ENCODE peak calls at places on chromosome 21, in ten cellular contexts. Z is H1, U is sigmoid colon, M is A549, N is upper lobe of left lung, F is HepG2, T is K562, B is transverse colon, H is ovary, C is tibial nerve. Q is an unnamed sample. For H3K4me1, the result is how much of the 10 kb centered on the place peaks cover.

GRCh38 chr21:39083377-39084008 is 99.8 kb downstream of the PSMG1 start:
- DNase-seq in B (peak), Z (no peak), F (no peak), H (peak), N (no peak), U (no peak), T (no peak), M (no peak), C (no peak), Q (peak)

GRCh38 chr21:31351438-31351837 is 7.4 kb upstream of the TIAM1 start:
- DNase-seq in H (no peak), C (no peak), N (no peak), Z (peak), B (no peak), T (no peak), F (no peak), U (no peak), M (peak), Q (no peak)

GRCh38 chr21:39489380-39489924 is 37.7 kb downstream of the SH3BGR start:
- DNase-seq in H (no peak), Z (no peak), B (no peak), C (no peak), U (no peak), T (no peak), N (no peak), F (no peak), M (no peak), Q (no peak)

GRCh38 chr21:22235866-22236590 is 1237.8 kb downstream of the NCAM2 start:
- DNase-seq in F (no peak), H (no peak), B (no peak), M (no peak), U (no peak), N (no peak), T (no peak), C (no peak), Z (no peak), Q (no peak)

GRCh38 chr21:24290151-24290833 is 1317.0 kb downstream of the MRPL39 start:
- DNase-seq in N (no peak), U (no peak), B (no peak), T (no peak), C (no peak), M (no peak), Z (no peak), F (no peak), H (no peak), Q (no peak)

GRCh38 chr21:35294231-35294898 is 245.3 kb upstream of the RUNX1 start:
- DNase-seq in T (no peak), C (no peak), M (no peak), H (no peak), B (peak), N (no peak), Z (no peak), F (no peak), U (no peak), Q (peak)

GRCh38 chr21:33971492-33972013 is 55.9 kb upstream of the ATP5PO start:
- DNase-seq in C (no peak), N (no peak), T (no peak), F (peak), M (no peak), U (no peak), B (no peak), H (no peak), Z (no peak), Q (no peak)

GRCh38 chr21:35111531-35111930 is 62.4 kb upstream of the RUNX1 start:
- DNase-seq in F (no peak), C (no peak), N (no peak), M (no peak), T (no peak), Z (no peak), B (no peak), U (no peak), H (no peak), Q (no peak)

GRCh38 chr21:14684071-14684470 is 138.0 kb upstream of the SAMSN1 start:
- DNase-seq in B (no peak), U (no peak), Z (no peak), C (no peak), N (no peak), T (no peak), F (no peak), H (no peak), M (no peak), Q (no peak)

GRCh38 chr21:34022557-34023335 is 50.6 kb upstream of the MRPS6 start:
- DNase-seq in M (no peak), F (no peak), T (no peak), Z (no peak), N (no peak), U (peak), H (no peak), B (no peak), C (no peak), Q (no peak)

GRCh38 chr21:38714998-38715397 is 90.7 kb upstream of the ETS2 start:
- DNase-seq in Z (no peak), H (no peak), C (no peak), N (no peak), T (no peak), B (no peak), M (no peak), U (no peak), F (no peak), Q (no peak)

GRCh38 chr21:17371470-17371869 is 141.4 kb upstream of the CXADR start:
- DNase-seq in T (no peak), Z (no peak), H (no peak), C (no peak), B (no peak), U (no peak), M (no peak), N (no peak), F (no peak), Q (no peak)

GRCh38 chr21:32403201-32403701 is 9.3 kb upstream of the EVA1C start:
- DNase-seq in M (peak), T (peak), C (no peak), U (peak), B (peak), F (peak), N (no peak), Z (no peak), H (peak), Q (peak)

GRCh38 chr21:29164330-29164942 is 34.0 kb downstream of the MAP3K7CL start:
- DNase-seq in H (no peak), B (no peak), F (peak), U (no peak), T (peak), C (no peak), N (no peak), Z (no peak), M (peak), Q (no peak)

GRCh38 chr21:29174607-29175013 is 44.2 kb downstream of the MAP3K7CL start:
- DNase-seq in M (no peak), N (no peak), Z (no peak), U (no peak), F (no peak), B (no peak), C (no peak), H (no peak), T (no peak), Q (no peak)

GRCh38 chr21:20311388-20311787 is 686.8 kb upstream of the NCAM2 start:
- DNase-seq in Z (no peak), N (no peak), F (no peak), H (no peak), M (no peak), U (no peak), T (no peak), C (no peak), B (no peak), Q (no peak)

GRCh38 chr21:34072145-34073031 is 990 bp upstream of the MRPS6 start:
- DNase-seq in M (no peak), B (no peak), N (no peak), H (peak), U (peak), F (no peak), T (no peak), C (peak), Z (no peak), Q (peak)

GRCh38 chr21:21309510-21309909 is 311.3 kb downstream of the NCAM2 start:
- DNase-seq in M (no peak), B (no peak), Z (no peak), U (no peak), N (no peak), F (no peak), C (no peak), H (no peak), T (no peak), Q (no peak)

GRCh38 chr21:32532636-32533035 is 52.7 kb downstream of the TCP10L start:
- DNase-seq in M (no peak), H (no peak), B (no peak), U (no peak), T (no peak), Z (no peak), F (no peak), N (no peak), C (no peak), Q (no peak)

GRCh38 chr21:25176637-25177412 is 430.5 kb downstream of the MRPL39 start:
- DNase-seq in Z (no peak), B (no peak), N (no peak), M (no peak), H (no peak), C (no peak), T (no peak), U (no peak), F (no peak), Q (no peak)

GRCh38 chr21:21851657-21852056 is 853.4 kb downstream of the NCAM2 start:
- DNase-seq in M (no peak), Z (no peak), C (no peak), F (no peak), T (no peak), H (no peak), N (no peak), U (no peak), B (no peak), Q (no peak)

GRCh38 chr21:28882345-28882744 is 110.3 kb downstream of the LTN1 start:
- DNase-seq in H (no peak), C (no peak), Z (no peak), B (no peak), F (no peak), T (no peak), N (no peak), M (no peak), U (no peak), Q (no peak)

GRCh38 chr21:26185021-26185420 is 14.5 kb upstream of the APP start:
- DNase-seq in U (no peak), M (no peak), B (no peak), C (no peak), T (no peak), F (no peak), H (no peak), N (no peak), Z (no peak), Q (no peak)

GRCh38 chr21:32886339-32886738 is 114.8 kb upstream of the PAXBP1 start:
- DNase-seq in M (no peak), H (no peak), T (no peak), U (no peak), B (no peak), N (no peak), F (peak), C (no peak), Z (no peak), Q (no peak)

GRCh38 chr21:18153063-18153462 is 91.6 kb upstream of the CHODL start:
- DNase-seq in H (no peak), Z (no peak), F (no peak), M (no peak), C (no peak), U (no peak), N (no peak), T (no peak), B (no peak), Q (no peak)

GRCh38 chr21:28605138-28605537 is 387.5 kb downstream of the LTN1 start:
- DNase-seq in B (no peak), H (no peak), T (no peak), Z (no peak), F (no peak), M (no peak), N (no peak), C (no peak), U (no peak), Q (no peak)

GRCh38 chr21:34606621-34607020 is 8.3 kb downstream of the RCAN1 start:
- DNase-seq in Z (no peak), U (no peak), M (no peak), F (no peak), N (no peak), C (no peak), B (no peak), H (no peak), T (no peak), Q (no peak)

GRCh38 chr21:35940074-35940927 is 120.0 kb downstream of the SETD4 start:
- DNase-seq in H (peak), B (peak), M (peak), C (peak), N (no peak), U (peak), Z (no peak), T (peak), F (peak), Q (peak)

GRCh38 chr21:29144736-29145353 is 14.4 kb downstream of the MAP3K7CL start:
- DNase-seq in B (no peak), C (no peak), M (no peak), U (no peak), N (no peak), Z (no peak), F (no peak), H (no peak), T (no peak), Q (no peak)

GRCh38 chr21:28906841-28907240 is 85.8 kb downstream of the LTN1 start:
- DNase-seq in U (no peak), F (no peak), T (no peak), B (no peak), Z (no peak), M (no peak), C (no peak), N (no peak), H (no peak), Q (no peak)

GRCh38 chr21:39979321-39979720 is 112.1 kb downstream of the PCP4 start:
- DNase-seq in T (no peak), M (no peak), H (no peak), U (no peak), C (no peak), F (no peak), Z (no peak), N (no peak), B (no peak), Q (no peak)

GRCh38 chr21:38683222-38683621 is 122.5 kb upstream of the ETS2 start:
- DNase-seq in Z (no peak), N (no peak), T (no peak), B (no peak), M (no peak), F (no peak), U (no peak), C (no peak), H (no peak), Q (no peak)

GRCh38 chr21:17782051-17782450 is 37.1 kb downstream of the C21orf91 start:
- DNase-seq in M (no peak), F (no peak), B (no peak), Z (no peak), C (no peak), H (no peak), U (no peak), T (no peak), N (no peak), Q (no peak)

GRCh38 chr21:30818837-30819236 is 5.8 kb upstream of the KRTAP8-1 start:
- DNase-seq in C (no peak), U (no peak), N (no peak), B (no peak), M (no peak), Z (no peak), T (no peak), F (no peak), H (no peak), Q (no peak)

GRCh38 chr21:39094847-39095525 is 88.3 kb downstream of the PSMG1 start:
- DNase-seq in C (no peak), M (peak), H (no peak), N (no peak), B (no peak), Z (no peak), T (peak), F (peak), U (no peak), Q (no peak)

GRCh38 chr21:29228306-29228705 is 70.4 kb upstream of the BACH1 start:
- DNase-seq in N (no peak), Z (no peak), B (no peak), C (no peak), U (no peak), M (no peak), H (no peak), T (no peak), F (no peak), Q (no peak)

GRCh38 chr21:22711636-22712035 is 1713.4 kb downstream of the NCAM2 start:
- DNase-seq in H (no peak), C (no peak), Z (no peak), N (no peak), T (no peak), F (no peak), M (no peak), U (no peak), B (no peak), Q (no peak)

GRCh38 chr21:33884361-33885157 is 31.0 kb downstream of the ATP5PO start:
- DNase-seq in H (no peak), U (peak), B (no peak), T (no peak), Z (no peak), F (no peak), N (no peak), C (no peak), M (no peak), Q (no peak)

GRCh38 chr21:17799414-17800164 is 19.6 kb downstream of the C21orf91 start:
- DNase-seq in U (no peak), H (no peak), B (no peak), Z (no peak), T (no peak), C (no peak), N (no peak), F (no peak), M (no peak), Q (no peak)

GRCh38 chr21:20591294-20591693 is 406.9 kb upstream of the NCAM2 start:
- DNase-seq in U (no peak), H (no peak), B (no peak), C (no peak), N (no peak), M (no peak), T (no peak), Z (no peak), F (no peak), Q (no peak)

GRCh38 chr21:46188226-46189212 is 4.3 kb upstream of the SPATC1L start:
- DNase-seq in F (peak), H (peak), Z (no peak), M (peak), U (peak), C (no peak), T (peak), B (no peak), N (no peak), Q (no peak)
- H3K4me1 ChIP-seq in F (under half), H (under half), Z (under half), M (under half), U (under half), C (under half), T (half or more), B (under half), N (under half), Q (under half)

GRCh38 chr21:43194303-43195130 is 25.7 kb downstream of the CRYAA start:
- DNase-seq in Z (no peak), F (peak), C (peak), T (no peak), B (no peak), M (no peak), U (peak), N (peak), H (peak), Q (no peak)
- TF ChIP-seq EP300 in Z (no peak), F (peak), C (no peak), T (no peak), B (no peak), M (no peak), U (no peak), N (no peak), H (no peak), Q (no peak)

DNA sequence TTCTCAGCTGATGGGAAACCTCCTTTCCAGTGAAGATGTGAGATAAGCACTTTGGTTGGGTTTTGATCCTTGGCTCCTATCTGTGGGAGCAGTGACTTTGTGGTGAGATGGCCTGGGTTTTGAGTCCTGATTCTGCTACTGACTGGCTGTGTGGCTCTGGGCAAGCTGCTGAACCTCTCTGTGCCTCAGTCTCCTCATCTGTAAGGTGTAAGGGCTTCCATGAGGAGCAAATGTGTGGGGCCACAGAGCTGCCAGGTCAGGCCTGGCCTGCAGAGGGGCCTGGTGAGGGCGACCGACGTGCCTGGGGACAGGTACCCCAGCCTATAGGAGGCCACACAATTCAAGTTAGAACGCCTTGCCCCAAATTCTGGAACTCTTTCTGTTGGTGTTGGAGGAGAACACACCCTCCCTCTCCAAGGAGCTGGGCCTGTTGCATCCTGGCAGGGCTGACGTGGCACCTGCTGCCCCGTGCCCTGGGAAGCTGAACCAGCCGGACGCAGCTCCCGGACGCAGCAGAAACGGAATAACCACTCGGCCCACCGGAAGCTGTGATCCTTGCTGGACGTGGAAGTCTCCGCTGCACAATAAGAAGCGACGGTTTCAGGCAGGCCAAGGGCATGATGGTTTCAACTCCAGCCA is 62.7 kb downstream of the AGPAT3 start:
- DNase-seq in F (no peak), M (no peak), T (no peak), U (no peak), H (no peak), B (no peak), N (peak), C (no peak), Z (no peak), Q (no peak)
- H3K4me1 ChIP-seq in F (under half), M (under half), T (half or more), U (under half), H (under half), B (under half), N (under half), C (under half), Z (under half), Q (half or more)

DNA sequence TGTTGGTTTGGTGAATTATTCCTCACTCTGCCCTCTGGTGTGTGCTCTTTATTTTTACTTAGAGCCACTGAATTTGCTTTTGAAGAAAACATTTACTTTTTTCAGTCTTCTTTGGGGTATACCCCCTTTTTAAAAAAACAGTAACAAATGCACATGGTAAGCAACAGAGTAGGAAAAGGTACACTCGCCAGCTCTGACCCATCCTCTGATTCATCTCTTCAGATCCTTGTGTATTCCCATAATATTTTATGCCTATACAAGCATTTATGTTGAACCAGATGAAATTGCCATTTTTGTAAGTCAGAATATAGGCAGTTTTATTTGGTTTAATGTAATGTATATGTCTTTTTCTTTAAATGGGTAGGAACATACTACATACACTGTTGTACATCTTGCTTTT is 28.3 kb downstream of the TTC3 start:
- DNase-seq in Z (no peak), H (no peak), B (no peak), C (no peak), M (no peak), N (no peak), F (no peak), T (no peak), U (no peak), Q (no peak)
- TF ChIP-seq EP300 in Z (no peak), H (no peak), B (no peak), C (no peak), M (no peak), N (no peak), F (no peak), T (no peak), U (no peak), Q (no peak)

DNA sequence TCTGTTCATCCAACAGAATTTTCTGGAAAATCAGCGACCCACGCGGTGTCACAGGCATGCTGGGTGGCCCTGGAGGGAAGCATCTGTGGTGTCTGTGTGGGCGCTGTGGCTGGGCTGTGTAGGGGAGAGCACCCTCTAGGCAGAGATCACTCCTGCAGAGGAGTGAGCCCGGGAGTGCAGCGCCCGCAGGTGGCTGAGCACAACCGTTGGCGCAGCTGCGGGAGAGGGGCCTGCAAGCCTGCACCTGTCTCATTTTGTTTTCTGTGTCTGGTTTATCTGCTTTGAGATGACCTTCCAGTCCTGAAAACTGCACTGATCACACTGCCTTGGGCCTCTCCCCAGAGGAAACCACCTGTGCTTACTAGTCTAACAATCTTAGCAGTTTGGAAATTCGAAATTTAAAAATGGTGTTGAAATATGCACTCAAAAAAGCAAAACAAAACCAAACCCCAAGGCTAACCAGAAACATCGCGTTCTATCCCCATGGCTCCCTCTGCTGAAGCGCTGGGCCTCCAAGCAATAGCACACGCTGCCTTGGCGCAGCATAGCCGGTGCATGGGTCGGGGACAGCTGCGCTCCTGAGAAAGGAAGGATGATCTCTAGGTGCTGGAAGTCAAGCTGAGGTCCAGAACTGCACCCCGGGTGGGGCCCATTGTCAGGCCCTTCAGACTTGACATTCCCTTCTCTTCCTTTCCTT is 4.8 kb downstream of the FAM3B start:
- DNase-seq in M (no peak), N (peak), H (no peak), U (no peak), T (no peak), Z (no peak), B (no peak), F (no peak), C (no peak), Q (no peak)
- H3K4me1 ChIP-seq in M (under half), N (under half), H (under half), U (under half), T (under half), Z (under half), B (under half), F (half or more), C (under half), Q (under half)

Q was measured in stomach.